ENCODE peak calls at places on chromosome 12, in eight cellular contexts. W is stimulated activated CD4-positive, alpha-beta T cell treated with anti-CD3 and anti-CD28 coated beads, Interleukin-2, amount 100 ng/mL, for 48 hours; A is right lobe of liver; X is HFFc6; E is cardiac muscle cell; U is WERI-Rb-1; I is fibroblast of the aortic adventitia; F is Right ventricle myocardium superior. N is an unnamed sample.

GRCh38 chr12:26373606-26374495 is 178.5 kb downstream of the SSPN start:
- DNase-seq in W (no peak), A (no peak), X (no peak), E (no peak), U (no peak), I (no peak), F (no peak), N (no peak)

GRCh38 chr12:111122458-111122878 is 202.1 kb upstream of the MYL2 start:
- DNase-seq in W (no peak), A (no peak), X (no peak), E (no peak), U (no peak), I (no peak), F (no peak), N (no peak)

GRCh38 chr12:66239295-66239694 is 50.3 kb downstream of the IRAK3 start:
- DNase-seq in W (no peak), A (no peak), X (no peak), E (no peak), U (no peak), I (no peak), F (no peak), N (no peak)

GRCh38 chr12:79874665-79875064 is 60.2 kb downstream of the PPP1R12A start:
- DNase-seq in W (no peak), A (no peak), X (no peak), E (no peak), U (no peak), I (no peak), F (no peak), N (no peak)

GRCh38 chr12:857611-858010 is 91.9 kb downstream of the RAD52 start:
- DNase-seq in W (no peak), A (no peak), X (peak; percentile 77), E (no peak), U (no peak), I (peak; percentile 73), F (no peak), N (peak; percentile 76)

GRCh38 chr12:118737985-118738540 is 243.3 kb upstream of the SRRM4 start:
- DNase-seq in W (no peak), A (no peak), X (no peak), E (no peak), U (no peak), I (no peak), F (no peak), N (no peak)

GRCh38 chr12:118704517-118704916 is 276.8 kb upstream of the SRRM4 start:
- DNase-seq in W (no peak), A (no peak), X (no peak), E (no peak), U (peak; percentile 18), I (no peak), F (no peak), N (no peak)

GRCh38 chr12:13915096-13915495 is 66.3 kb downstream of the GRIN2B start:
- DNase-seq in W (no peak), A (no peak), X (no peak), E (no peak), U (no peak), I (no peak), F (no peak), N (no peak)

GRCh38 chr12:76450690-76451089 is 102.5 kb upstream of the BBS10 start:
- DNase-seq in W (no peak), A (no peak), X (peak; percentile 63), E (no peak), U (no peak), I (peak; percentile 80), F (no peak), N (no peak)

GRCh38 chr12:78835493-78835892 is 29.1 kb upstream of the SYT1 start:
- DNase-seq in W (no peak), A (no peak), X (no peak), E (no peak), U (no peak), I (no peak), F (no peak), N (no peak)

GRCh38 chr12:29591140-29592020 is 93.9 kb upstream of the OVCH1 start:
- DNase-seq in W (no peak), A (peak; percentile 56), X (no peak), E (peak; percentile 57), U (no peak), I (peak; percentile 62), F (no peak), N (no peak)

GRCh38 chr12:130131817-130132216 is 30.4 kb upstream of the FZD10 start:
- DNase-seq in W (no peak), A (no peak), X (no peak), E (no peak), U (peak; percentile 67), I (no peak), F (no peak), N (no peak)

GRCh38 chr12:88503344-88503743 is 76.9 kb downstream of the KITLG start:
- DNase-seq in W (no peak), A (no peak), X (no peak), E (no peak), U (no peak), I (no peak), F (no peak), N (no peak)

GRCh38 chr12:92070864-92071445 is 74.7 kb downstream of the BTG1 start:
- DNase-seq in W (no peak), A (no peak), X (no peak), E (no peak), U (no peak), I (no peak), F (no peak), N (no peak)

GRCh38 chr12:71599213-71599612 is 64.4 kb downstream of the ZFC3H1 start:
- DNase-seq in W (no peak), A (no peak), X (no peak), E (no peak), U (no peak), I (no peak), F (no peak), N (no peak)

GRCh38 chr12:19712041-19712440 is 272.7 kb downstream of the AEBP2 start:
- DNase-seq in W (no peak), A (no peak), X (peak; percentile 81), E (no peak), U (no peak), I (peak; percentile 89), F (no peak), N (no peak)

GRCh38 chr12:108215458-108215857 is 86.4 kb downstream of the WSCD2 start:
- DNase-seq in W (no peak), A (no peak), X (no peak), E (no peak), U (no peak), I (no peak), F (no peak), N (no peak)

GRCh38 chr12:58420496-58420895 is 479.1 kb downstream of the ATP23 start:
- DNase-seq in W (no peak), A (no peak), X (peak; percentile 87), E (no peak), U (no peak), I (peak; percentile 87), F (no peak), N (no peak)

GRCh38 chr12:8655421-8655820 is 7.2 kb downstream of the MFAP5 start:
- DNase-seq in W (no peak), A (no peak), X (no peak), E (no peak), U (no peak), I (no peak), F (no peak), N (no peak)